ENCODE peak calls at places on chromosomes 2 and 18, in ten cellular contexts. H is breast epithelium, Z is esophagus squamous epithelium, F is heart right ventricle, X is OCI-LY7, A is A549, L is astrocyte of the spinal cord, T is PC-3, E is NB4, U is BJ. P is an unnamed sample.

GRCh38 chr2:160409480-160409879 is 84.1 kb downstream of the RBMS1 start:
- DNase-seq in H (no peak), Z (no peak), F (no peak), X (no peak), A (no peak), L (no peak), T (no peak), E (no peak), U (no peak), P (no peak)

GRCh38 chr2:120736202-120736954 is 710 bp downstream of the GLI2 start:
- DNase-seq in H (no peak), Z (no peak), F (peak), X (no peak), A (peak), L (peak), T (no peak), E (no peak), U (no peak), P (no peak)

GRCh38 chr2:36351291-36352023 is 4.1 kb upstream of the CRIM1 start:
- DNase-seq in H (no peak), Z (no peak), F (no peak), X (no peak), A (no peak), L (no peak), T (peak), E (no peak), U (no peak), P (no peak)

GRCh38 chr2:37599688-37600525 is 71.5 kb downstream of the CDC42EP3 start:
- DNase-seq in H (no peak), Z (no peak), F (no peak), X (no peak), A (no peak), L (no peak), T (no peak), E (no peak), U (no peak), P (no peak)

GRCh38 chr18:55651236-55651635 is 63.2 kb upstream of the TCF4 start:
- DNase-seq in H (no peak), Z (no peak), F (no peak), X (no peak), A (no peak), L (no peak), T (no peak), E (no peak), U (no peak), P (no peak)

GRCh38 chr2:241860184-241861078 is 1.7 kb upstream of the PDCD1 start:
- DNase-seq in H (no peak), Z (no peak), F (no peak), X (no peak), A (no peak), L (no peak), T (no peak), E (no peak), U (no peak), P (no peak)

GRCh38 chr2:95262896-95263542 is 11.2 kb upstream of the PROM2 start:
- DNase-seq in H (no peak), Z (no peak), F (no peak), X (no peak), A (no peak), L (no peak), T (no peak), E (no peak), U (no peak), P (no peak)

GRCh38 chr2:119431155-119431975 is at the start of gene TMEM37:
- DNase-seq in H (no peak), Z (no peak), F (peak), X (peak), A (peak), L (peak), T (peak), E (peak), U (no peak), P (no peak)

GRCh38 chr18:46073474-46074331 is 1.6 kb upstream of the PSTPIP2 start:
- DNase-seq in H (no peak), Z (no peak), F (peak), X (peak), A (peak), L (peak), T (peak), E (peak), U (no peak), P (peak)

GRCh38 chr2:102050854-102051391 is 59.2 kb downstream of the IL1R2 start:
- DNase-seq in H (peak), Z (no peak), F (peak), X (no peak), A (no peak), L (peak), T (no peak), E (peak), U (no peak), P (no peak)

GRCh38 chr2:224014336-224014735 is 24.8 kb downstream of the SERPINE2 start:
- DNase-seq in H (no peak), Z (no peak), F (no peak), X (no peak), A (no peak), L (no peak), T (no peak), E (no peak), U (no peak), P (no peak)

GRCh38 chr2:15331787-15332186 is 229.3 kb downstream of the NBAS start:
- DNase-seq in H (no peak), Z (no peak), F (no peak), X (no peak), A (no peak), L (no peak), T (no peak), E (no peak), U (no peak), P (no peak)

GRCh38 chr2:203710211-203710610 is 3.8 kb downstream of the CD28 start:
- DNase-seq in H (no peak), Z (no peak), F (no peak), X (no peak), A (no peak), L (no peak), T (no peak), E (no peak), U (no peak), P (no peak)

GRCh38 chr2:67394734-67395133 is 2.4 kb upstream of the ETAA1 start:
- DNase-seq in H (no peak), Z (no peak), F (no peak), X (no peak), A (peak), L (peak), T (peak), E (no peak), U (no peak), P (no peak)

GRCh38 chr2:240365971-240366471 is 69.4 kb upstream of the GPC1 start:
- DNase-seq in H (no peak), Z (no peak), F (no peak), X (no peak), A (no peak), L (no peak), T (no peak), E (no peak), U (no peak), P (no peak)

GRCh38 chr2:55029098-55029497 is 21.2 kb downstream of the RTN4 start:
- DNase-seq in H (no peak), Z (no peak), F (no peak), X (no peak), A (no peak), L (no peak), T (no peak), E (no peak), U (no peak), P (no peak)

GRCh38 chr2:210548878-210549384 is 7.5 kb upstream of the CPS1 start:
- DNase-seq in H (no peak), Z (no peak), F (no peak), X (no peak), A (peak), L (no peak), T (no peak), E (no peak), U (no peak), P (no peak)

GRCh38 chr2:122643725-122644329 is 888.4 kb downstream of the TSN start:
- DNase-seq in H (no peak), Z (no peak), F (peak), X (no peak), A (peak), L (peak), T (peak), E (no peak), U (peak), P (no peak)

GRCh38 chr2:74597456-74597855 is 42.9 kb downstream of the DOK1 start:
- DNase-seq in H (no peak), Z (no peak), F (no peak), X (no peak), A (no peak), L (no peak), T (no peak), E (no peak), U (no peak), P (no peak)

GRCh38 chr2:201909961-201910361 is 103.6 kb downstream of the CDK15 start:
- DNase-seq in H (no peak), Z (no peak), F (no peak), X (peak), A (no peak), L (peak), T (no peak), E (peak), U (peak), P (peak)

GRCh38 chr2:28960401-28960800 is 20.7 kb upstream of the TOGARAM2 start:
- DNase-seq in H (no peak), Z (no peak), F (no peak), X (no peak), A (no peak), L (no peak), T (no peak), E (no peak), U (no peak), P (no peak)

GRCh38 chr2:99425022-99425421 is 64.8 kb downstream of the REV1 start:
- DNase-seq in H (no peak), Z (no peak), F (no peak), X (no peak), A (no peak), L (peak), T (peak), E (no peak), U (no peak), P (no peak)

GRCh38 chr2:222535477-222535876 is 111.1 kb downstream of the SGPP2 start:
- DNase-seq in H (no peak), Z (no peak), F (no peak), X (no peak), A (no peak), L (no peak), T (no peak), E (no peak), U (no peak), P (no peak)

GRCh38 chr2:177771191-177771590 is 301.4 kb downstream of the PDE11A start:
- DNase-seq in H (no peak), Z (no peak), F (no peak), X (no peak), A (no peak), L (no peak), T (peak), E (no peak), U (no peak), P (no peak)

GRCh38 chr2:96546797-96547196 is 10.2 kb downstream of the ARID5A start:
- DNase-seq in H (no peak), Z (no peak), F (no peak), X (no peak), A (no peak), L (no peak), T (no peak), E (no peak), U (no peak), P (no peak)

GRCh38 chr2:122748552-122749011 is 993.1 kb downstream of the TSN start:
- DNase-seq in H (no peak), Z (no peak), F (no peak), X (no peak), A (no peak), L (peak), T (peak), E (no peak), U (no peak), P (no peak)

GRCh38 chr2:40034198-40034597 is 255.1 kb upstream of the THUMPD2 start:
- DNase-seq in H (no peak), Z (no peak), F (no peak), X (peak), A (no peak), L (peak), T (no peak), E (no peak), U (no peak), P (no peak)

GRCh38 chr2:6071536-6071935 is 379.4 kb downstream of the SOX11 start:
- DNase-seq in H (no peak), Z (no peak), F (no peak), X (no peak), A (no peak), L (no peak), T (no peak), E (no peak), U (no peak), P (no peak)

GRCh38 chr2:166419616-166419934 is 43.8 kb upstream of the SCN9A start:
- DNase-seq in H (no peak), Z (no peak), F (no peak), X (no peak), A (peak), L (peak), T (peak), E (peak), U (no peak), P (no peak)

GRCh38 chr2:157864857-157865450 is 11.2 kb downstream of the ACVR1 start:
- DNase-seq in H (no peak), Z (no peak), F (no peak), X (no peak), A (no peak), L (no peak), T (no peak), E (no peak), U (no peak), P (no peak)

GRCh38 chr2:207073791-207074678 is 91.7 kb downstream of the KLF7 start:
- DNase-seq in H (no peak), Z (no peak), F (peak), X (no peak), A (no peak), L (no peak), T (peak), E (peak), U (no peak), P (peak)

GRCh38 chr2:85502720-85503119 is 36.2 kb upstream of the MAT2A start:
- DNase-seq in H (no peak), Z (no peak), F (no peak), X (no peak), A (no peak), L (no peak), T (no peak), E (peak), U (no peak), P (no peak)

GRCh38 chr2:109648041-109648527 is 33.9 kb downstream of the SOWAHC start:
- DNase-seq in H (no peak), Z (no peak), F (no peak), X (no peak), A (no peak), L (no peak), T (no peak), E (no peak), U (no peak), P (no peak)

DNA sequence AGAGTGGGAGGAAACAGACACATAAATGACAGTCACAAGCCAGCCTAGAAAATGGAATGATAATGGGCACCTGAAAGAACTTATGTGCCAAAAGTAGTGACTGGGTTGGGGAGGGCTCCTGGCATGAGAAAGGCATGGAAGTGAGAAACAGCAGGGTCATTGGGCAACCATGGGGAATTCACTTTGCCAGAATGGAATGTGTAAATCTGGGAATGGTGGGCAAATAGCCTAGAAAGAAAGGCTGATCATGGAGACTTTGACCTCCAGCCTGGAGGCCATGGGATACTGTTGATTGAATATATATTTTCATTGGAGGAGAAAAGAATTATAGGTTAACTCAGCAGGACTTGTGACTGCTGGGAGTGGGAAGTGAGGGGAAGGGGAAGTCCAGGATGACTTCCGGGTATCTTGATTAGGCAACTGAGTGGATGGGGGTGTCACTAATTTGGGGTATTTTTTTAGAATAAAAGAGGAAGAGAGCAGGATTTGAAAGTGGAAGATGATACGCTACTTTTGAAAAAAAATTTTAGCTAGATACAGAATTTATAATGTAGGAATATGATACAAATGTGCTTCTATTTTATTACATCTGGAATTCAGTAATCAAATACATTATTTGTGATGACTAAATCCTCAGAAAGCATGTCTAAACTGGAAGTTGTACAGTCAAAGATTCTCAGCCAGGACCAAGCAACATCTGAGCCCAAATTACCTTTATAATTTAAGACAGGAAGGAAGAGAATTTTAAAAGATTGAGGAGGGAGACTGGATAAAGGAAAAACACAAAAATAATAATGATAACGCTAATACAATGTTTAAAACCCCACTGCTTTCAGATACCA is 116.1 kb downstream of the GATA6 start:
- DNase-seq in H (no peak), Z (no peak), F (no peak), X (no peak), A (peak), L (no peak), T (peak), E (peak), U (no peak), P (no peak)
- H3K4me3 ChIP-seq in H (no peak), Z (no peak), F (no peak), X (no peak), A (no peak), L (no peak), T (no peak), E (no peak), U (no peak), P (no peak)

DNA sequence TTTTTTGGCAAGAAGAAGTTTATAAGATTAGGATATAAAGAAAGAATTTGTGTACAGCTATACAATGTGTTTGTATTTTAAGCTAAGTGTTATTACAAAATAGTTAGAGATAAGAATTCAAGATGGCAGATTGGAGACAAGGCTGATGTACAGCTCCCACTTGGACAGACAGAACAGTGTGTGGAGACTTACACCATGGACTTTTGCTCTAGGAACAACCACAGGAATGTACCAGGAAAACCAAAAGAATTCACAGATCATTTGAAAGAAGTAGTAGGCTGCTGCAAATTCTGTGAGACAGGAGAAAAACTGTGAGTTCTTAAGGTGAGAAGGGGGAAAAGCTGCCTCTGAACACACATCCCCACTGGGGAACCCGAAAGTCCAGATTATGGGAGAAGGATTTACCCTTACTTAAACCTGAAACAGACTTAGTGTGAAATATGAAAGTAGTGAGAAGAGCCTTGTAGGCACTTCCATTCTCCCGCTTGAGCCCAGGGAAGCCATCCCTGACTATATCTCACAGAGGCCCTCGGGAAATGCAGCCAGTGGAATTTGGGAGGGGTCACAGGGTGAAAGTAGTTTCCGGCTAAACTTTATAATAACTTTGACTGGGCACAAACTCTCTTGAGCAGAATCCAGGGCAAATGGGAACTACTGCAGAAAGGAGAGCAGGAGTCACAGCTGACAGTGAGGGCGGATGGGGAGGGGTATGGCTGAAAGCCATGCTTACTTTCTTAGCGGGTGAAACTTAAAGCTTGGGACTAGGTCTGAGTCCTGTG is 11.6 kb upstream of the RPRD1A start:
- DNase-seq in H (no peak), Z (no peak), F (no peak), X (no peak), A (no peak), L (peak), T (no peak), E (no peak), U (peak), P (no peak)
- H3K4me3 ChIP-seq in H (no peak), Z (no peak), F (no peak), X (no peak), A (no peak), L (no peak), T (no peak), E (no peak), U (no peak), P (no peak)

GRCh38 chr2:189658281-189658680 is 3.0 kb upstream of the ASNSD1 start:
- DNase-seq in H (no peak), Z (no peak), F (no peak), X (peak), A (no peak), L (no peak), T (no peak), E (no peak), U (no peak), P (peak)
- H3K4me3 ChIP-seq in H (no peak), Z (no peak), F (no peak), X (no peak), A (no peak), L (no peak), T (no peak), E (no peak), U (no peak), P (peak)

DNA sequence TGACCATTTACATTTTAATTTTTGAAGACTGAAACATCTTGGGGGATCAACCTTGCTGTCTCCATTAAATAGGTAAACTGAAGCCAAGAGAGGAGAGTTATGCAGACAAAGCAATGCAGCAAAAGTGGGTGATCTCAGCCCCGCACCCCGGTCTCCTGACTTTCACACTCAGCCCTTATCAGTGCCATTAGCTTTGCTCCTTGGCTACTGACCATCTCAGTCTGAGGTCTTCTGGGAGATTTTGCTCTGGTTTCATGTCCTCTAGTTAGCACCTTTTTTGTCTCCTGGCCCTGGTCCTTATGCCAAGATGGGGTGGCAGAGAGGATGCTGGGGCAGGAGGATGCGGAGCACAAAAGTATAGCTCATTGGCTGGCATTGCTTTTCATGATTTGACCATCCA is 61.4 kb downstream of the SETBP1 start:
- DNase-seq in H (no peak), Z (no peak), F (no peak), X (no peak), A (no peak), L (no peak), T (no peak), E (no peak), U (no peak), P (no peak)
- H3K4me3 ChIP-seq in H (no peak), Z (no peak), F (no peak), X (no peak), A (no peak), L (no peak), T (no peak), E (no peak), U (no peak), P (no peak)

GRCh38 chr2:127106998-127107621 is at the start of gene BIN1:
- DNase-seq in H (peak), Z (no peak), F (peak), X (no peak), A (peak), L (peak), T (peak), E (peak), U (peak), P (peak)

GRCh38 chr2:127105656-127106456 is 1.1 kb downstream of the BIN1 start:
- DNase-seq in H (peak), Z (no peak), F (peak), X (no peak), A (no peak), L (peak), T (peak), E (no peak), U (no peak), P (no peak)

GRCh38 chr2:127107622-127107999 is 657 bp upstream of the BIN1 start:
- DNase-seq in H (peak), Z (no peak), F (no peak), X (no peak), A (peak), L (peak), T (no peak), E (no peak), U (no peak), P (no peak)

GRCh38 chr2:127106457-127106997 is 427 bp downstream of the BIN1 start:
- DNase-seq in H (peak), Z (no peak), F (no peak), X (no peak), A (peak), L (peak), T (no peak), E (peak), U (no peak), P (no peak)

DNA sequence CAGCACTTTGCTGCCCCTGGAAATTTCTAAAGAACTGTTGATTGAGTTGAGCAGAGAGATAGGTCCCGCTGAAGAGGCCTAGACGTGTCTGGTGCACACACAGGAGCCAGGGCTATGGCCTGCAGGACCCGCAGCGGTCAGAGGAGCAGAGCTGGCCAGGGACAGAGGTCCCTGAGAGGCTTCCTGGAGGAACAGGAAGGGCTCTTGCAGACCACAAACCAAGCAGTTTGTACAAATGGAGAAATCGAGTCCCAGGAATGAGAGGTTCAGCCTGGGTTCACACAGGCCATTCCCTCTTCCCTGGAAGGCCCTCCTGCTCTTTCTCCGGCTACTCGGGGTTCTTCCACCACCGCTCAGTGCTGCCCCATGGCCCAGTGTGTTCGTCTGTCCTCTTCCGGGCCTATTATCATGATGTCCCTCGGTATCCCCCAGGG is 1.2 kb upstream of the BIN1 start:
- DNase-seq in H (peak), Z (no peak), F (no peak), X (no peak), A (no peak), L (no peak), T (no peak), E (no peak), U (no peak), P (no peak)
- H3K4me3 ChIP-seq in H (no peak), Z (no peak), F (peak), X (no peak), A (peak), L (peak), T (peak), E (no peak), U (no peak), P (no peak)

P was measured in Jurkat, Clone E6-1.